ENCODE peak calls at places on chromosomes 16 and 17, in seven cellular contexts. S is cardiac fibroblast, K is osteoblast, F is left ventricle myocardium inferior, X is pancreas, O is fibroblast of pulmonary artery, J is stomach. D is an unnamed sample.

GRCh38 chr16:15739940-15740339 is 89.9 kb downstream of the NDE1 start:
- DNase-seq in S (no peak), K (no peak), F (no peak), X (no peak), O (no peak), J (no peak), D (no peak)

GRCh38 chr17:48121921-48122650 is 14.5 kb downstream of the SNX11 start:
- DNase-seq in S (no peak), K (no peak), F (no peak), X (no peak), O (no peak), J (no peak), D (no peak)

GRCh38 chr17:10871914-10872313 is 34.0 kb upstream of the PIRT start:
- DNase-seq in S (no peak), K (no peak), F (no peak), X (no peak), O (no peak), J (peak; percentile 67), D (peak; percentile 55)

GRCh38 chr16:47604306-47604705 is 143.2 kb downstream of the PHKB start:
- DNase-seq in S (no peak), K (no peak), F (no peak), X (no peak), O (no peak), J (no peak), D (no peak)

GRCh38 chr16:76370344-76370743 is 93.1 kb downstream of the CNTNAP4 start:
- DNase-seq in S (no peak), K (no peak), F (no peak), X (no peak), O (no peak), J (no peak), D (no peak)

GRCh38 chr17:13746379-13746778 is 144.7 kb upstream of the HS3ST3A1 start:
- DNase-seq in S (no peak), K (no peak), F (peak; percentile 23), X (no peak), O (no peak), J (no peak), D (no peak)

GRCh38 chr17:55037828-55038227 is 69.3 kb downstream of the STXBP4 start:
- DNase-seq in S (no peak), K (no peak), F (no peak), X (no peak), O (no peak), J (no peak), D (no peak)

GRCh38 chr17:9421525-9421924 is 154.1 kb downstream of the STX8 start:
- DNase-seq in S (no peak), K (no peak), F (no peak), X (no peak), O (no peak), J (no peak), D (no peak)

GRCh38 chr17:72121164-72122001 is 563 bp downstream of the SOX9 start:
- DNase-seq in S (peak; percentile 72), K (peak; percentile 96), F (peak; percentile 36), X (peak; percentile 88), O (peak; percentile 70), J (peak; percentile 50), D (peak; percentile 42)

GRCh38 chr16:66293932-66294331 is 72.6 kb upstream of the CDH5 start:
- DNase-seq in S (no peak), K (no peak), F (no peak), X (no peak), O (no peak), J (no peak), D (no peak)

GRCh38 chr16:50683689-50684374 is 2.7 kb upstream of the SNX20 start:
- DNase-seq in S (no peak), K (peak; percentile 31), F (no peak), X (no peak), O (no peak), J (peak; percentile 50), D (peak; percentile 69)

GRCh38 chr16:495127-495748 is 32.3 kb upstream of the CAPN15 start:
- DNase-seq in S (peak; percentile 66), K (peak; percentile 94), F (no peak), X (no peak), O (peak; percentile 66), J (no peak), D (peak; percentile 36)

GRCh38 chr16:49698931-49699715 is 156.8 kb downstream of the ZNF423 start:
- DNase-seq in S (peak; percentile 79), K (peak; percentile 96), F (peak; percentile 72), X (no peak), O (peak; percentile 62), J (no peak), D (no peak)

GRCh38 chr16:392450-393027 is 4.5 kb upstream of the NME4 start:
- DNase-seq in S (no peak), K (no peak), F (no peak), X (no peak), O (no peak), J (no peak), D (no peak)

GRCh38 chr16:79067600-79067999 is 532.9 kb downstream of the MAF start:
- DNase-seq in S (no peak), K (no peak), F (no peak), X (no peak), O (no peak), J (no peak), D (no peak)

GRCh38 chr16:16131204-16131603 is 92.1 kb downstream of the ABCC6 start:
- DNase-seq in S (no peak), K (no peak), F (no peak), X (no peak), O (no peak), J (no peak), D (no peak)

GRCh38 chr17:75154195-75155106 is at the start of gene JPT1:
- DNase-seq in S (peak; percentile 99), K (peak; percentile 100), F (peak; percentile 98), X (peak; percentile 99), O (peak; percentile 99), J (peak; percentile 99), D (peak; percentile 99)

GRCh38 chr17:75152971-75153853 is 1.1 kb downstream of the JPT1 start:
- DNase-seq in S (peak; percentile 25), K (peak; percentile 69), F (no peak), X (no peak), O (peak; percentile 24), J (no peak), D (peak; percentile 76)

GRCh38 chr17:75152523-75152922 is 1.8 kb downstream of the JPT1 start:
- DNase-seq in S (no peak), K (no peak), F (no peak), X (no peak), O (peak; percentile 11), J (no peak), D (no peak)

GRCh38 chr17:75153854-75154194 is 488 bp downstream of the JPT1 start:
- DNase-seq in S (no peak), K (peak; percentile 88), F (no peak), X (peak; percentile 66), O (no peak), J (no peak), D (peak; percentile 32)

DNA sequence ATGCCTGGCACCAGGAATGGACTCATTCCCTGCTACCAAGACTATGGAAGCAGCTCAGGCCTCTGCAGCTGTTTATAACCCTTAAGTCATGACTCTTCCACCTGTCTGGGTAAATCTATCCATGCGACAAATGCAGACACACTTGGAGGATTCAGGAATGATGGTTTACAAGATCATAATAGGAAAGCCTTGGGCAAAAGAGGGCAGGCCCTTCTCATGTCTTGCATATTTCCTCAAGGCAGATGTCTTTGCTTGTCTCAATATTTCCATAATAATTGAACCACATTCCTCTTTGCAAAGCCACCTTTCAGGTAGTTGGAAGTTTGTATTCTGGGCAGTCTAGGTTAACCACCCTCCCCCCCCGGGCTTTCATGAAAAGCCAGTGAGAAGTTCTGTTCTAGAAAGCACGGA is 884 bp upstream of the JPT1 start:
- DNase-seq in S (no peak), K (peak; percentile 60), F (no peak), X (no peak), O (no peak), J (no peak), D (no peak)
- H3K4me3 ChIP-seq in S (no peak overlapping the region), K (no peak overlapping the region), F (no peak overlapping the region), X (no peak overlapping the region), O (no peak overlapping the region), J (no peak overlapping the region), D (no peak overlapping the region)

DNA sequence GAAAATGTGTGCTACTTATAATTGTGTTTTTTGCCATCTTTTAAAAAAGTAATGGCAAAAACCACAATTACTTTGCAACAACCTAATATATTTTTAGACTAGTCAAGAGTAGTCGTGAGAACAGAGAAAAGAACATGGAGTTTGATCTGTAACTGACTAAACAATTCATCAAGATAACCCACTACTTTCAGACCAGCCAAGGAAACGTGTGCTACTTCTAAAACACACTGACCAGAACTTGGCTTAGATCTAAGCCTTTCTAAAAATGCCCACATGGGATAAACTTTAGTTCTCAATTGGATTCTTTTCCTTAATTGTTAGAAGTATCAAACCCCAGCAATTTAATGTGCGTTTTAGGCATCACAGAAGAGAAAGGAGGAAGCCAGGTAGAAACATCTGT is 594 bp downstream of the PECAM1 start:
- DNase-seq in S (no peak), K (no peak), F (no peak), X (no peak), O (no peak), J (no peak), D (no peak)
- H3K4me3 ChIP-seq in S (no peak overlapping the region), K (no peak overlapping the region), F (peak overlapping the region; percentile 64), X (no peak overlapping the region), O (peak overlapping the region; percentile 41), J (peak overlapping the region; percentile 2), D (no peak overlapping the region)

GRCh38 chr16:84554627-84555328 is 50.3 kb upstream of the MEAK7 start:
- DNase-seq in S (no peak), K (no peak), F (no peak), X (no peak), O (no peak), J (no peak), D (no peak)
- H3K4me3 ChIP-seq in S (no peak overlapping the region), K (no peak overlapping the region), F (no peak overlapping the region), X (no peak overlapping the region), O (no peak overlapping the region), J (no peak overlapping the region), D (no peak overlapping the region)

GRCh38 chr17:67520282-67520906 is 143.3 kb downstream of the PITPNC1 start:
- DNase-seq in S (peak; percentile 64), K (peak; percentile 32), F (no peak), X (no peak), O (peak; percentile 56), J (no peak), D (peak; percentile 13)
- H3K4me3 ChIP-seq in S (no peak overlapping the region), K (peak overlapping the region; percentile 66), F (peak overlapping the region; percentile 5), X (no peak overlapping the region), O (no peak overlapping the region), J (no peak overlapping the region), D (no peak overlapping the region)

DNA sequence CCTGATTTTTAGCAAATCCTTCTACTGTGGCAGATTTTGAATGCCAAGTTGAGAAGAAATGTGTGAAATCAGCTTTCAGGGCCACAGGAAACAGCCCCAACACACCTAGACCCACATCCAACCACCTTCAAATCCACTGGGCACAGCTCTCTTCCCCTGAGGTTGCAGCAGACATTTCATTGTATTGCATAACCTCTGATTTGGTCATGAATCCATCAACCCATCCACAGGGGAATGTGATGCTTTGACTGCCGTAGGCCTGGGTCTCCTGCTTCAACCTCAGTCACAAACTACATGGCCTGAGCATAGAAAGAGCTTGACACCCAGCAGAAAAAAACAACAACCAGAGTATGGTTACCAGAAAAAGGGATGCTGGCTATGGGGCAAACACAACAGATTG is 145.6 kb downstream of the GSG1L start:
- DNase-seq in S (no peak), K (no peak), F (no peak), X (no peak), O (no peak), J (no peak), D (no peak)
- H3K4me3 ChIP-seq in S (no peak overlapping the region), K (no peak overlapping the region), F (no peak overlapping the region), X (no peak overlapping the region), O (no peak overlapping the region), J (no peak overlapping the region), D (no peak overlapping the region)

D was measured in transverse colon.